ENCODE peak calls at places on chromosome 17, in eight cellular contexts. D is T-helper 22 cell; T is NCI-H510A; R is GM23248; E is COLO829; K is amygdala; X is stimulated activated CD8-positive, alpha-beta memory T cell treated with anti-CD3 and anti-CD28 coated beads, Interleukin-4, amount 100 ng/mL, for 24 hours; U is T1000. Y is an unnamed sample.

GRCh38 chr17:43449470-43450202 is 34.1 kb upstream of the DHX8 start:
- DNase-seq in T (no peak), U (no peak), K (no peak), D (no peak), X (no peak), E (no peak), R (peak), Y (no peak)

GRCh38 chr17:72666519-72666874 is 426.0 kb downstream of the SLC39A11 start:
- DNase-seq in X (no peak), E (no peak), T (no peak), K (no peak), U (no peak), R (peak), D (no peak), Y (no peak)

GRCh38 chr17:72671034-72671433 is 421.5 kb downstream of the SLC39A11 start:
- DNase-seq in U (no peak), X (no peak), R (no peak), K (no peak), T (no peak), D (no peak), E (no peak), Y (no peak)

GRCh38 chr17:80545499-80545826 is 825 bp downstream of the RPTOR start:
- DNase-seq in R (peak), T (no peak), U (no peak), X (no peak), E (no peak), K (no peak), D (no peak), Y (no peak)

GRCh38 chr17:31596382-31597323 is 205.2 kb downstream of the RAB11FIP4 start:
- DNase-seq in U (peak), X (no peak), E (peak), D (no peak), R (peak), T (no peak), K (peak), Y (no peak)

GRCh38 chr17:14756469-14756868 is 455.6 kb downstream of the HS3ST3B1 start:
- DNase-seq in D (no peak), T (no peak), E (no peak), K (no peak), U (no peak), R (no peak), X (no peak), Y (no peak)

GRCh38 chr17:17569691-17570090 is 21.8 kb downstream of the PEMT start:
- DNase-seq in R (no peak), E (no peak), T (no peak), D (no peak), K (no peak), X (no peak), U (no peak), Y (no peak)

GRCh38 chr17:13415877-13416416 is 185.8 kb downstream of the HS3ST3A1 start:
- DNase-seq in K (no peak), R (peak), E (peak), U (no peak), T (no peak), X (no peak), D (no peak), Y (no peak)

GRCh38 chr17:30520436-30520835 is 43.2 kb downstream of the GOSR1 start:
- DNase-seq in T (no peak), D (no peak), X (no peak), E (no peak), R (peak), K (no peak), U (no peak), Y (no peak)

GRCh38 chr17:41419712-41420111 is 4.7 kb downstream of the KRT37 start:
- DNase-seq in U (no peak), R (no peak), D (no peak), X (no peak), E (no peak), K (no peak), T (no peak), Y (no peak)

GRCh38 chr17:38867179-38867994 is 2.5 kb upstream of the LASP1 start:
- DNase-seq in X (peak), D (peak), R (peak), U (peak), T (no peak), E (peak), K (no peak), Y (peak)

GRCh38 chr17:40966848-40967247 is at the start of gene KRT39:
- DNase-seq in D (no peak), R (no peak), U (no peak), T (no peak), E (no peak), K (no peak), X (no peak), Y (no peak)

GRCh38 chr17:60391419-60392041 is 403 bp downstream of the USP32 start:
- DNase-seq in T (peak), D (no peak), X (no peak), R (no peak), K (no peak), E (peak), U (no peak), Y (no peak)

GRCh38 chr17:7235693-7236665 is 1.7 kb upstream of the DVL2 start:
- DNase-seq in T (no peak), U (no peak), K (no peak), D (no peak), E (no peak), X (no peak), R (peak), Y (no peak)

GRCh38 chr17:79400989-79401703 is 209.7 kb downstream of the RBFOX3 start:
- DNase-seq in U (no peak), R (peak), X (peak), D (peak), E (peak), K (no peak), T (no peak), Y (peak)

GRCh38 chr17:46848534-46848933 is 2.8 kb upstream of the WNT9B start:
- DNase-seq in D (no peak), R (no peak), K (no peak), X (no peak), E (no peak), T (no peak), U (no peak), Y (no peak)

GRCh38 chr17:80631142-80632045 is 86.8 kb downstream of the RPTOR start:
- DNase-seq in U (no peak), D (no peak), T (no peak), K (no peak), E (no peak), R (no peak), X (no peak), Y (no peak)

GRCh38 chr17:66533572-66533971 is 231.2 kb downstream of the PRKCA start:
- DNase-seq in T (no peak), X (no peak), R (no peak), D (no peak), K (no peak), U (no peak), E (no peak), Y (no peak)

GRCh38 chr17:40490289-40490853 is 11.1 kb downstream of the TNS4 start:
- DNase-seq in X (no peak), R (peak), U (no peak), D (no peak), E (no peak), K (no peak), T (peak), Y (no peak)

GRCh38 chr17:74307984-74308773 is 17.8 kb upstream of the KIF19 start:
- DNase-seq in D (no peak), E (no peak), R (peak), K (no peak), T (no peak), X (no peak), U (no peak), Y (no peak)

GRCh38 chr17:4998666-4999428 is 1.1 kb downstream of the KIF1C start:
- DNase-seq in K (no peak), R (peak), E (no peak), T (no peak), U (no peak), D (no peak), X (no peak), Y (no peak)

GRCh38 chr17:7404737-7405412 is 978 bp upstream of the TMEM256 start:
- DNase-seq in E (no peak), D (peak), R (peak), U (peak), K (no peak), X (peak), T (peak), Y (peak)

GRCh38 chr17:7002288-7003047 is 6.6 kb downstream of the ALOX12 start:
- DNase-seq in U (no peak), K (no peak), T (no peak), R (no peak), D (no peak), E (no peak), X (no peak), Y (no peak)

GRCh38 chr17:32256012-32256694 is 9.5 kb upstream of the RHBDL3 start:
- DNase-seq in R (peak), X (no peak), U (no peak), K (no peak), D (no peak), T (no peak), E (no peak), Y (no peak)

GRCh38 chr17:43734376-43734775 is 24.2 kb downstream of the SOST start:
- DNase-seq in D (no peak), R (peak), U (no peak), K (no peak), T (no peak), X (no peak), E (no peak), Y (no peak)

GRCh38 chr17:66123163-66123562 is 68.8 kb downstream of the CEP112 start:
- DNase-seq in E (no peak), U (no peak), K (no peak), X (no peak), R (peak), T (no peak), D (no peak), Y (no peak)